ENCODE peak calls at places on chromosomes 7 and 10, in four cellular contexts. One of them, this sample, is unnamed.

GRCh38 chr10:103105462-103105861 is 87.6 kb downstream of the NT5C2 start:
- DNase-seq in AG08395: no peak
- DNase-seq in activated effector memory CD4-positive, alpha-beta T cell treated with anti-CD3 and anti-CD28 coated beads, Interleukin-2, amount 50 U/mL, for 16 hours: no peak
- DNase-seq in CD4-positive, alpha-beta memory T cell: no peak
- DNase-seq in this sample: no peak

GRCh38 chr10:30788307-30788706 is 158.8 kb upstream of the LYZL2 start:
- DNase-seq in CD4-positive, alpha-beta memory T cell: no peak
- DNase-seq in activated effector memory CD4-positive, alpha-beta T cell treated with anti-CD3 and anti-CD28 coated beads, Interleukin-2, amount 50 U/mL, for 16 hours: no peak
- DNase-seq in AG08395: peak
- DNase-seq in this sample: no peak

GRCh38 chr10:30842185-30842584 is 189.5 kb downstream of the ZNF438 start:
- DNase-seq in AG08395: no peak
- DNase-seq in activated effector memory CD4-positive, alpha-beta T cell treated with anti-CD3 and anti-CD28 coated beads, Interleukin-2, amount 50 U/mL, for 16 hours: no peak
- DNase-seq in CD4-positive, alpha-beta memory T cell: no peak
- DNase-seq in this sample: no peak

GRCh38 chr10:46551701-46552525 is 4.5 kb downstream of the GPRIN2 start:
- DNase-seq in activated effector memory CD4-positive, alpha-beta T cell treated with anti-CD3 and anti-CD28 coated beads, Interleukin-2, amount 50 U/mL, for 16 hours: peak
- DNase-seq in CD4-positive, alpha-beta memory T cell: no peak
- DNase-seq in AG08395: no peak
- DNase-seq in this sample: no peak

GRCh38 chr10:74596713-74597112 is 229.7 kb upstream of the KAT6B start:
- DNase-seq in activated effector memory CD4-positive, alpha-beta T cell treated with anti-CD3 and anti-CD28 coated beads, Interleukin-2, amount 50 U/mL, for 16 hours: no peak
- DNase-seq in AG08395: no peak
- DNase-seq in CD4-positive, alpha-beta memory T cell: no peak
- DNase-seq in this sample: no peak

GRCh38 chr7:125814030-125814535 is 884.5 kb upstream of the POT1 start:
- DNase-seq in AG08395: no peak
- DNase-seq in activated effector memory CD4-positive, alpha-beta T cell treated with anti-CD3 and anti-CD28 coated beads, Interleukin-2, amount 50 U/mL, for 16 hours: no peak
- DNase-seq in CD4-positive, alpha-beta memory T cell: no peak
- DNase-seq in this sample: no peak

GRCh38 chr10:78550090-78550489 is 516.4 kb downstream of the RPS24 start:
- DNase-seq in CD4-positive, alpha-beta memory T cell: no peak
- DNase-seq in AG08395: no peak
- DNase-seq in activated effector memory CD4-positive, alpha-beta T cell treated with anti-CD3 and anti-CD28 coated beads, Interleukin-2, amount 50 U/mL, for 16 hours: no peak
- DNase-seq in this sample: no peak

GRCh38 chr7:44581426-44581906 is 565 bp downstream of the TMED4 start:
- DNase-seq in AG08395: no peak
- DNase-seq in CD4-positive, alpha-beta memory T cell: peak
- DNase-seq in activated effector memory CD4-positive, alpha-beta T cell treated with anti-CD3 and anti-CD28 coated beads, Interleukin-2, amount 50 U/mL, for 16 hours: peak
- DNase-seq in this sample: no peak

GRCh38 chr7:134954197-134955082 is 31.9 kb upstream of the AGBL3 start:
- DNase-seq in activated effector memory CD4-positive, alpha-beta T cell treated with anti-CD3 and anti-CD28 coated beads, Interleukin-2, amount 50 U/mL, for 16 hours: no peak
- DNase-seq in AG08395: peak
- DNase-seq in CD4-positive, alpha-beta memory T cell: peak
- DNase-seq in this sample: peak

GRCh38 chr10:97713351-97713827 is at the start of gene MARVELD1:
- DNase-seq in activated effector memory CD4-positive, alpha-beta T cell treated with anti-CD3 and anti-CD28 coated beads, Interleukin-2, amount 50 U/mL, for 16 hours: no peak
- DNase-seq in CD4-positive, alpha-beta memory T cell: no peak
- DNase-seq in AG08395: peak
- DNase-seq in this sample: no peak

GRCh38 chr10:103762924-103763323 is 92.5 kb downstream of the SH3PXD2A start:
- DNase-seq in activated effector memory CD4-positive, alpha-beta T cell treated with anti-CD3 and anti-CD28 coated beads, Interleukin-2, amount 50 U/mL, for 16 hours: no peak
- DNase-seq in AG08395: no peak
- DNase-seq in CD4-positive, alpha-beta memory T cell: no peak
- DNase-seq in this sample: no peak

GRCh38 chr10:34437897-34438296 is 377.2 kb downstream of the PARD3 start:
- DNase-seq in activated effector memory CD4-positive, alpha-beta T cell treated with anti-CD3 and anti-CD28 coated beads, Interleukin-2, amount 50 U/mL, for 16 hours: no peak
- DNase-seq in AG08395: no peak
- DNase-seq in CD4-positive, alpha-beta memory T cell: no peak
- DNase-seq in this sample: peak

GRCh38 chr7:73892003-73892975 is 31.3 kb downstream of the TMEM270 start:
- DNase-seq in AG08395: peak
- DNase-seq in CD4-positive, alpha-beta memory T cell: no peak
- DNase-seq in activated effector memory CD4-positive, alpha-beta T cell treated with anti-CD3 and anti-CD28 coated beads, Interleukin-2, amount 50 U/mL, for 16 hours: no peak
- DNase-seq in this sample: peak

GRCh38 chr10:62386401-62387320 is 12.5 kb downstream of the ZNF365 start:
- DNase-seq in AG08395: no peak
- DNase-seq in CD4-positive, alpha-beta memory T cell: no peak
- DNase-seq in activated effector memory CD4-positive, alpha-beta T cell treated with anti-CD3 and anti-CD28 coated beads, Interleukin-2, amount 50 U/mL, for 16 hours: no peak
- DNase-seq in this sample: no peak

GRCh38 chr10:98589007-98589406 is 142.3 kb upstream of the HPS1 start:
- DNase-seq in AG08395: no peak
- DNase-seq in CD4-positive, alpha-beta memory T cell: no peak
- DNase-seq in activated effector memory CD4-positive, alpha-beta T cell treated with anti-CD3 and anti-CD28 coated beads, Interleukin-2, amount 50 U/mL, for 16 hours: no peak
- DNase-seq in this sample: no peak

GRCh38 chr10:112959207-112959838 is 9.3 kb downstream of the TCF7L2 start:
- DNase-seq in activated effector memory CD4-positive, alpha-beta T cell treated with anti-CD3 and anti-CD28 coated beads, Interleukin-2, amount 50 U/mL, for 16 hours: no peak
- DNase-seq in AG08395: no peak
- DNase-seq in CD4-positive, alpha-beta memory T cell: no peak
- DNase-seq in this sample: no peak

GRCh38 chr7:20064974-20065862 is 152.0 kb downstream of the MACC1 start:
- DNase-seq in CD4-positive, alpha-beta memory T cell: no peak
- DNase-seq in AG08395: peak
- DNase-seq in activated effector memory CD4-positive, alpha-beta T cell treated with anti-CD3 and anti-CD28 coated beads, Interleukin-2, amount 50 U/mL, for 16 hours: no peak
- DNase-seq in this sample: no peak

GRCh38 chr10:117699436-117700075 is 157.0 kb downstream of the EMX2 start:
- DNase-seq in AG08395: peak
- DNase-seq in CD4-positive, alpha-beta memory T cell: no peak
- DNase-seq in activated effector memory CD4-positive, alpha-beta T cell treated with anti-CD3 and anti-CD28 coated beads, Interleukin-2, amount 50 U/mL, for 16 hours: no peak
- DNase-seq in this sample: no peak

GRCh38 chr7:155166108-155166507 is 96.0 kb downstream of the HTR5A start:
- DNase-seq in activated effector memory CD4-positive, alpha-beta T cell treated with anti-CD3 and anti-CD28 coated beads, Interleukin-2, amount 50 U/mL, for 16 hours: peak
- DNase-seq in CD4-positive, alpha-beta memory T cell: no peak
- DNase-seq in AG08395: no peak
- DNase-seq in this sample: no peak

GRCh38 chr10:132579027-132579859 is 41.7 kb downstream of the INPP5A start:
- DNase-seq in CD4-positive, alpha-beta memory T cell: no peak
- DNase-seq in AG08395: no peak
- DNase-seq in activated effector memory CD4-positive, alpha-beta T cell treated with anti-CD3 and anti-CD28 coated beads, Interleukin-2, amount 50 U/mL, for 16 hours: no peak
- DNase-seq in this sample: no peak

GRCh38 chr7:5282464-5283316 is at the start of gene SLC29A4:
- DNase-seq in CD4-positive, alpha-beta memory T cell: no peak
- DNase-seq in activated effector memory CD4-positive, alpha-beta T cell treated with anti-CD3 and anti-CD28 coated beads, Interleukin-2, amount 50 U/mL, for 16 hours: no peak
- DNase-seq in AG08395: no peak
- DNase-seq in this sample: peak

GRCh38 chr10:95742962-95743535 is 12.9 kb upstream of the ENTPD1 start:
- DNase-seq in CD4-positive, alpha-beta memory T cell: no peak
- DNase-seq in activated effector memory CD4-positive, alpha-beta T cell treated with anti-CD3 and anti-CD28 coated beads, Interleukin-2, amount 50 U/mL, for 16 hours: no peak
- DNase-seq in AG08395: no peak
- DNase-seq in this sample: no peak

GRCh38 chr10:61993676-61994401 is 92.3 kb downstream of the ARID5B start:
- DNase-seq in CD4-positive, alpha-beta memory T cell: peak
- DNase-seq in activated effector memory CD4-positive, alpha-beta T cell treated with anti-CD3 and anti-CD28 coated beads, Interleukin-2, amount 50 U/mL, for 16 hours: no peak
- DNase-seq in AG08395: no peak
- DNase-seq in this sample: peak

GRCh38 chr7:92557249-92557648 is 28.7 kb downstream of the RBM48 start:
- DNase-seq in activated effector memory CD4-positive, alpha-beta T cell treated with anti-CD3 and anti-CD28 coated beads, Interleukin-2, amount 50 U/mL, for 16 hours: no peak
- DNase-seq in CD4-positive, alpha-beta memory T cell: no peak
- DNase-seq in AG08395: no peak
- DNase-seq in this sample: no peak

GRCh38 chr10:33265621-33266020 is 68.8 kb downstream of the NRP1 start:
- DNase-seq in activated effector memory CD4-positive, alpha-beta T cell treated with anti-CD3 and anti-CD28 coated beads, Interleukin-2, amount 50 U/mL, for 16 hours: peak
- DNase-seq in AG08395: no peak
- DNase-seq in CD4-positive, alpha-beta memory T cell: no peak
- DNase-seq in this sample: no peak

GRCh38 chr10:28276384-28276783 is 26.5 kb downstream of the MPP7 start:
- DNase-seq in AG08395: no peak
- DNase-seq in CD4-positive, alpha-beta memory T cell: no peak
- DNase-seq in activated effector memory CD4-positive, alpha-beta T cell treated with anti-CD3 and anti-CD28 coated beads, Interleukin-2, amount 50 U/mL, for 16 hours: no peak
- DNase-seq in this sample: no peak

GRCh38 chr10:48478980-48479811 is 125.7 kb downstream of the ARHGAP22 start:
- DNase-seq in CD4-positive, alpha-beta memory T cell: no peak
- DNase-seq in activated effector memory CD4-positive, alpha-beta T cell treated with anti-CD3 and anti-CD28 coated beads, Interleukin-2, amount 50 U/mL, for 16 hours: peak
- DNase-seq in AG08395: no peak
- DNase-seq in this sample: no peak

GRCh38 chr10:58512470-58513188 is at the start of gene BICC1:
- DNase-seq in CD4-positive, alpha-beta memory T cell: no peak
- DNase-seq in AG08395: peak
- DNase-seq in activated effector memory CD4-positive, alpha-beta T cell treated with anti-CD3 and anti-CD28 coated beads, Interleukin-2, amount 50 U/mL, for 16 hours: peak
- DNase-seq in this sample: peak

GRCh38 chr7:95927781-95928180 is 155.4 kb downstream of the DYNC1I1 start:
- DNase-seq in AG08395: no peak
- DNase-seq in activated effector memory CD4-positive, alpha-beta T cell treated with anti-CD3 and anti-CD28 coated beads, Interleukin-2, amount 50 U/mL, for 16 hours: no peak
- DNase-seq in CD4-positive, alpha-beta memory T cell: no peak
- DNase-seq in this sample: peak

GRCh38 chr7:39137480-39137879 is 159.8 kb downstream of the POU6F2 start:
- DNase-seq in AG08395: no peak
- DNase-seq in CD4-positive, alpha-beta memory T cell: no peak
- DNase-seq in activated effector memory CD4-positive, alpha-beta T cell treated with anti-CD3 and anti-CD28 coated beads, Interleukin-2, amount 50 U/mL, for 16 hours: no peak
- DNase-seq in this sample: no peak

GRCh38 chr7:23696916-23697441 is 13.0 kb upstream of the STK31 start:
- DNase-seq in AG08395: peak
- DNase-seq in CD4-positive, alpha-beta memory T cell: peak
- DNase-seq in activated effector memory CD4-positive, alpha-beta T cell treated with anti-CD3 and anti-CD28 coated beads, Interleukin-2, amount 50 U/mL, for 16 hours: peak
- DNase-seq in this sample: no peak

GRCh38 chr10:112816033-112816430 is 134.0 kb upstream of the TCF7L2 start:
- DNase-seq in AG08395: no peak
- DNase-seq in CD4-positive, alpha-beta memory T cell: no peak
- DNase-seq in activated effector memory CD4-positive, alpha-beta T cell treated with anti-CD3 and anti-CD28 coated beads, Interleukin-2, amount 50 U/mL, for 16 hours: no peak
- DNase-seq in this sample: no peak

GRCh38 chr10:98041352-98042043 is 11.1 kb upstream of the CRTAC1 start:
- DNase-seq in CD4-positive, alpha-beta memory T cell: peak
- DNase-seq in AG08395: peak
- DNase-seq in activated effector memory CD4-positive, alpha-beta T cell treated with anti-CD3 and anti-CD28 coated beads, Interleukin-2, amount 50 U/mL, for 16 hours: peak
- DNase-seq in this sample: peak

GRCh38 chr10:120005408-120006280 is 113.1 kb downstream of the SEC23IP start:
- DNase-seq in CD4-positive, alpha-beta memory T cell: no peak
- DNase-seq in AG08395: no peak
- DNase-seq in activated effector memory CD4-positive, alpha-beta T cell treated with anti-CD3 and anti-CD28 coated beads, Interleukin-2, amount 50 U/mL, for 16 hours: no peak
- DNase-seq in this sample: no peak

GRCh38 chr7:96887426-96887825 is 117.9 kb upstream of the DLX6 start:
- DNase-seq in AG08395: no peak
- DNase-seq in activated effector memory CD4-positive, alpha-beta T cell treated with anti-CD3 and anti-CD28 coated beads, Interleukin-2, amount 50 U/mL, for 16 hours: no peak
- DNase-seq in CD4-positive, alpha-beta memory T cell: no peak
- DNase-seq in this sample: no peak

GRCh38 chr10:37467246-37467645 is 341.8 kb downstream of the ANKRD30A start:
- DNase-seq in activated effector memory CD4-positive, alpha-beta T cell treated with anti-CD3 and anti-CD28 coated beads, Interleukin-2, amount 50 U/mL, for 16 hours: no peak
- DNase-seq in CD4-positive, alpha-beta memory T cell: no peak
- DNase-seq in AG08395: no peak
- DNase-seq in this sample: no peak

GRCh38 chr10:125840955-125841354 is 17.6 kb downstream of the BCCIP start:
- DNase-seq in AG08395: no peak
- DNase-seq in activated effector memory CD4-positive, alpha-beta T cell treated with anti-CD3 and anti-CD28 coated beads, Interleukin-2, amount 50 U/mL, for 16 hours: no peak
- DNase-seq in CD4-positive, alpha-beta memory T cell: no peak
- DNase-seq in this sample: no peak

This sample was measured in NCI-H1092.